ENCODE peak calls at places on chromosomes 2 and 18, in seven cellular contexts. W is A549; J is activated CD4-positive, alpha-beta memory T cell treated with anti-CD3 and anti-CD28 coated beads for 36 hours; Q is amygdala; G is astrocyte; Y is HT1080; B is effector CD4-positive, alpha-beta T cell. F is an unnamed sample.

GRCh38 chr2:141384676-141385075 is 746.1 kb downstream of the LRP1B start:
- DNase-seq in B (no peak), W (no peak), Y (peak), G (peak), Q (no peak), J (no peak), F (peak)

GRCh38 chr2:85599468-85600234 is 2.8 kb downstream of the TMEM150A start:
- DNase-seq in J (no peak), Y (no peak), B (no peak), Q (no peak), G (no peak), W (no peak), F (no peak)

GRCh38 chr18:10560457-10561045 is 34.7 kb downstream of the NAPG start:
- DNase-seq in J (peak), W (peak), Y (peak), Q (peak), B (peak), G (peak), F (peak)

GRCh38 chr2:98175811-98176210 is 88.8 kb downstream of the VWA3B start:
- DNase-seq in G (no peak), W (no peak), J (peak), B (no peak), Y (no peak), Q (no peak), F (no peak)

GRCh38 chr18:5841518-5841917 is 53.8 kb downstream of the TMEM200C start:
- DNase-seq in Y (no peak), B (no peak), J (no peak), Q (no peak), G (no peak), W (no peak), F (no peak)

GRCh38 chr18:51361130-51361860 is 163.8 kb upstream of the MEX3C start:
- DNase-seq in Q (no peak), B (no peak), Y (peak), J (no peak), W (no peak), G (no peak), F (no peak)

GRCh38 chr2:1745171-1746023 is 1.1 kb upstream of the PXDN start:
- DNase-seq in Y (no peak), B (no peak), J (no peak), Q (no peak), W (no peak), G (no peak), F (no peak)

GRCh38 chr2:172207916-172208315 is 105.2 kb upstream of the DLX2 start:
- DNase-seq in G (no peak), B (no peak), W (no peak), J (no peak), Q (no peak), Y (no peak), F (peak)

GRCh38 chr18:79587298-79588125 is 92.1 kb upstream of the CTDP1 start:
- DNase-seq in J (no peak), Y (no peak), G (no peak), W (no peak), B (no peak), Q (no peak), F (no peak)